ENCODE peak calls at places on chromosomes 3 and 15, in five cellular contexts. One of them, this sample, is unnamed.

GRCh38 chr15:82105458-82106205 is 59.8 kb upstream of the MEX3B start:
- DNase-seq in WTC11: peak; percentile 35
- DNase-seq in GM13976: no peak
- DNase-seq in thoracic aorta: no peak
- DNase-seq in fibroblast of mammary gland: peak; percentile 60
- DNase-seq in this sample: no peak

GRCh38 chr3:29064085-29064484 is 216.8 kb upstream of the RBMS3 start:
- DNase-seq in GM13976: no peak
- DNase-seq in WTC11: no peak
- DNase-seq in thoracic aorta: no peak
- DNase-seq in fibroblast of mammary gland: peak; percentile 31
- DNase-seq in this sample: no peak

GRCh38 chr3:158802399-158803023 is 657 bp downstream of the MFSD1 start:
- DNase-seq in fibroblast of mammary gland: peak; percentile 21
- DNase-seq in GM13976: no peak
- DNase-seq in WTC11: no peak
- DNase-seq in thoracic aorta: no peak
- DNase-seq in this sample: peak; percentile 32

GRCh38 chr3:4744405-4745239 is 234.6 kb upstream of the BHLHE40 start:
- DNase-seq in thoracic aorta: no peak
- DNase-seq in WTC11: no peak
- DNase-seq in GM13976: no peak
- DNase-seq in fibroblast of mammary gland: peak; percentile 65
- DNase-seq in this sample: no peak

GRCh38 chr3:29468150-29468549 is 187.3 kb downstream of the RBMS3 start:
- DNase-seq in thoracic aorta: no peak
- DNase-seq in GM13976: no peak
- DNase-seq in WTC11: no peak
- DNase-seq in fibroblast of mammary gland: no peak
- DNase-seq in this sample: no peak

GRCh38 chr3:157436583-157437300 is at the start of gene PTX3:
- DNase-seq in thoracic aorta: no peak
- DNase-seq in WTC11: peak; percentile 11
- DNase-seq in fibroblast of mammary gland: peak; percentile 96
- DNase-seq in GM13976: no peak
- DNase-seq in this sample: peak; percentile 15

GRCh38 chr15:57477736-57478522 is 101.6 kb downstream of the CGNL1 start:
- DNase-seq in thoracic aorta: no peak
- DNase-seq in fibroblast of mammary gland: no peak
- DNase-seq in WTC11: no peak
- DNase-seq in GM13976: no peak
- DNase-seq in this sample: no peak

GRCh38 chr3:10169000-10169496 is 4.3 kb downstream of the IRAK2 start:
- DNase-seq in fibroblast of mammary gland: no peak
- DNase-seq in thoracic aorta: no peak
- DNase-seq in WTC11: no peak
- DNase-seq in GM13976: no peak
- DNase-seq in this sample: no peak

GRCh38 chr3:195226900-195227447 is 44.0 kb downstream of the XXYLT1 start:
- DNase-seq in GM13976: no peak
- DNase-seq in fibroblast of mammary gland: no peak
- DNase-seq in thoracic aorta: no peak
- DNase-seq in WTC11: no peak
- DNase-seq in this sample: peak; percentile 40

GRCh38 chr3:102053375-102053989 is 204.2 kb downstream of the NFKBIZ start:
- DNase-seq in fibroblast of mammary gland: peak; percentile 71
- DNase-seq in WTC11: no peak
- DNase-seq in GM13976: no peak
- DNase-seq in thoracic aorta: no peak
- DNase-seq in this sample: no peak

GRCh38 chr3:69948246-69948862 is 51.2 kb upstream of the SAMMSON start:
- DNase-seq in fibroblast of mammary gland: peak; percentile 59
- DNase-seq in GM13976: no peak
- DNase-seq in thoracic aorta: no peak
- DNase-seq in WTC11: no peak
- DNase-seq in this sample: peak; percentile 10

GRCh38 chr15:56244811-56245576 is 1.3 kb upstream of the RFX7 start:
- DNase-seq in fibroblast of mammary gland: no peak
- DNase-seq in GM13976: peak; percentile 38
- DNase-seq in thoracic aorta: no peak
- DNase-seq in WTC11: no peak
- DNase-seq in this sample: peak; percentile 51

GRCh38 chr15:38589502-38589901 is 24.9 kb upstream of the RASGRP1 start:
- DNase-seq in thoracic aorta: no peak
- DNase-seq in WTC11: no peak
- DNase-seq in fibroblast of mammary gland: peak; percentile 85
- DNase-seq in GM13976: no peak
- DNase-seq in this sample: no peak

GRCh38 chr3:187292186-187292585 is 649 bp upstream of the MASP1 start:
- DNase-seq in GM13976: no peak
- DNase-seq in fibroblast of mammary gland: no peak
- DNase-seq in WTC11: no peak
- DNase-seq in thoracic aorta: no peak
- DNase-seq in this sample: no peak

GRCh38 chr3:102531686-102532085 is 96.9 kb downstream of the ZPLD1 start:
- DNase-seq in fibroblast of mammary gland: no peak
- DNase-seq in GM13976: no peak
- DNase-seq in WTC11: no peak
- DNase-seq in thoracic aorta: no peak
- DNase-seq in this sample: no peak

GRCh38 chr15:51366071-51366470 is 24.6 kb downstream of the GLDN start:
- DNase-seq in fibroblast of mammary gland: no peak
- DNase-seq in WTC11: no peak
- DNase-seq in GM13976: no peak
- DNase-seq in thoracic aorta: no peak
- DNase-seq in this sample: no peak

GRCh38 chr15:68806220-68807105 is 14.2 kb downstream of the ANP32A start:
- DNase-seq in GM13976: no peak
- DNase-seq in WTC11: no peak
- DNase-seq in fibroblast of mammary gland: no peak
- DNase-seq in thoracic aorta: no peak
- DNase-seq in this sample: no peak

GRCh38 chr3:61940241-61940640 is 378.9 kb downstream of the PTPRG start:
- DNase-seq in thoracic aorta: no peak
- DNase-seq in fibroblast of mammary gland: no peak
- DNase-seq in WTC11: no peak
- DNase-seq in GM13976: no peak
- DNase-seq in this sample: no peak

GRCh38 chr3:187027531-187027936 is 97.2 kb downstream of the ST6GAL1 start:
- DNase-seq in WTC11: no peak
- DNase-seq in thoracic aorta: no peak
- DNase-seq in GM13976: no peak
- DNase-seq in fibroblast of mammary gland: no peak
- DNase-seq in this sample: no peak

GRCh38 chr3:99625643-99626414 is 12.6 kb upstream of the COL8A1 start:
- DNase-seq in WTC11: no peak
- DNase-seq in thoracic aorta: no peak
- DNase-seq in fibroblast of mammary gland: peak; percentile 80
- DNase-seq in GM13976: no peak
- DNase-seq in this sample: no peak

GRCh38 chr3:14773691-14774128 is 45.1 kb upstream of the FGD5 start:
- DNase-seq in WTC11: peak; percentile 11
- DNase-seq in GM13976: no peak
- DNase-seq in fibroblast of mammary gland: no peak
- DNase-seq in thoracic aorta: no peak
- DNase-seq in this sample: no peak

GRCh38 chr3:2484162-2485026 is 385.7 kb downstream of the CNTN4 start:
- DNase-seq in GM13976: no peak
- DNase-seq in fibroblast of mammary gland: no peak
- DNase-seq in thoracic aorta: no peak
- DNase-seq in WTC11: no peak
- DNase-seq in this sample: no peak

GRCh38 chr3:111712294-111713180 is 117.4 kb upstream of the ZBED2 start:
- DNase-seq in GM13976: no peak
- DNase-seq in fibroblast of mammary gland: peak; percentile 44
- DNase-seq in thoracic aorta: no peak
- DNase-seq in WTC11: no peak
- DNase-seq in this sample: no peak

GRCh38 chr3:137737208-137737607 is 26.9 kb upstream of the SOX14 start:
- DNase-seq in GM13976: no peak
- DNase-seq in thoracic aorta: no peak
- DNase-seq in WTC11: no peak
- DNase-seq in fibroblast of mammary gland: no peak
- DNase-seq in this sample: no peak

GRCh38 chr15:92316586-92317295 is 76.9 kb upstream of the ST8SIA2 start:
- DNase-seq in WTC11: no peak
- DNase-seq in thoracic aorta: no peak
- DNase-seq in GM13976: no peak
- DNase-seq in fibroblast of mammary gland: no peak
- DNase-seq in this sample: no peak

GRCh38 chr15:92315144-92315543 is 78.5 kb upstream of the ST8SIA2 start:
- DNase-seq in fibroblast of mammary gland: no peak
- DNase-seq in GM13976: no peak
- DNase-seq in thoracic aorta: no peak
- DNase-seq in WTC11: no peak
- DNase-seq in this sample: no peak

GRCh38 chr15:92315595-92316211 is 78.0 kb upstream of the ST8SIA2 start:
- DNase-seq in thoracic aorta: no peak
- DNase-seq in fibroblast of mammary gland: no peak
- DNase-seq in GM13976: no peak
- DNase-seq in WTC11: no peak
- DNase-seq in this sample: no peak
- TF ChIP-seq CTCF in thoracic aorta: no peak
- TF ChIP-seq CTCF in fibroblast of mammary gland: no peak
- TF ChIP-seq CTCF in GM13976: no peak
- TF ChIP-seq CTCF in WTC11: no peak
- TF ChIP-seq CTCF in this sample: no peak

GRCh38 chr3:40869939-40870338 is 329.4 kb upstream of the CTNNB1 start:
- DNase-seq in GM13976: no peak
- DNase-seq in WTC11: peak; percentile 31
- DNase-seq in fibroblast of mammary gland: no peak
- DNase-seq in thoracic aorta: no peak
- DNase-seq in this sample: no peak
- TF ChIP-seq CTCF in GM13976: no peak
- TF ChIP-seq CTCF in WTC11: no peak
- TF ChIP-seq CTCF in fibroblast of mammary gland: no peak
- TF ChIP-seq CTCF in thoracic aorta: no peak
- TF ChIP-seq CTCF in this sample: peak; percentile 2

GRCh38 chr3:100708989-100709839 is at the start of gene TFG:
- DNase-seq in GM13976: peak; percentile 98
- DNase-seq in fibroblast of mammary gland: peak; percentile 99
- DNase-seq in WTC11: peak; percentile 93
- DNase-seq in thoracic aorta: peak; percentile 87
- DNase-seq in this sample: peak; percentile 98

GRCh38 chr3:100706365-100706764 is 2.9 kb upstream of the TFG start:
- DNase-seq in fibroblast of mammary gland: peak; percentile 20
- DNase-seq in WTC11: no peak
- DNase-seq in GM13976: no peak
- DNase-seq in thoracic aorta: no peak
- DNase-seq in this sample: no peak

GRCh38 chr3:100708644-100708988 is 678 bp upstream of the TFG start:
- DNase-seq in thoracic aorta: no peak
- DNase-seq in WTC11: no peak
- DNase-seq in GM13976: no peak
- DNase-seq in fibroblast of mammary gland: no peak
- DNase-seq in this sample: no peak

GRCh38 chr3:100710355-100711198 is 1.3 kb downstream of the TFG start:
- DNase-seq in fibroblast of mammary gland: peak; percentile 75
- DNase-seq in thoracic aorta: no peak
- DNase-seq in WTC11: no peak
- DNase-seq in GM13976: peak; percentile 69
- DNase-seq in this sample: peak; percentile 70

DNA sequence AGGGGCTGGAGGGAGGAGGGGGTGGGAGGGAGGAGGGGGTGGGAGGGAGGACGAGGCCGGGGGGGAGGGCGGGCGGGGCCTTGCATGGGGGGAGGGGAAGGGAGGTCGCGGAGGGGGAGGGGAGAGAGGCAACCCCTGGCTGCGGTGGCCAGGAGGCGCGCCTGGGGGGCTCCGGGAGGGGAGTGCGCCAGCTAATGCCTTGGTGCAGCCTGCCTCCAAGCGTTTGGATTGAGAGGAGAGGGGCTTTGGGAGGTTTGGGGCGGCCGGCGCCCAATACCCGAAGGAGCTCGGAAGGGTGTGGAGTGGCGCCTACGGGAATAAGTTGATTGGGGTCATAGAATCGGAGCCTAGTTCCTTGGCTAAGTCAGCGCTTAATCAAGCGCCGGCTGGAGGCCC is 544 bp downstream of the TFG start:
- DNase-seq in GM13976: peak; percentile 38
- DNase-seq in WTC11: peak; percentile 64
- DNase-seq in thoracic aorta: no peak
- DNase-seq in fibroblast of mammary gland: peak; percentile 37
- DNase-seq in this sample: peak; percentile 24
- TF ChIP-seq CTCF in GM13976: no peak
- TF ChIP-seq CTCF in WTC11: no peak
- TF ChIP-seq CTCF in thoracic aorta: no peak
- TF ChIP-seq CTCF in fibroblast of mammary gland: no peak
- TF ChIP-seq CTCF in this sample: no peak

GRCh38 chr3:124617177-124617576 is 113.1 kb upstream of the UMPS start:
- DNase-seq in GM13976: no peak
- DNase-seq in WTC11: no peak
- DNase-seq in fibroblast of mammary gland: no peak
- DNase-seq in thoracic aorta: no peak
- DNase-seq in this sample: no peak

GRCh38 chr3:124625084-124625483 is 105.2 kb upstream of the UMPS start:
- DNase-seq in GM13976: no peak
- DNase-seq in thoracic aorta: no peak
- DNase-seq in fibroblast of mammary gland: no peak
- DNase-seq in WTC11: no peak
- DNase-seq in this sample: no peak

GRCh38 chr3:124619887-124620599 is 110.2 kb upstream of the UMPS start:
- DNase-seq in WTC11: no peak
- DNase-seq in fibroblast of mammary gland: no peak
- DNase-seq in thoracic aorta: no peak
- DNase-seq in GM13976: no peak
- DNase-seq in this sample: no peak

GRCh38 chr3:124621498-124621897 is 108.8 kb upstream of the UMPS start:
- DNase-seq in WTC11: no peak
- DNase-seq in fibroblast of mammary gland: no peak
- DNase-seq in GM13976: no peak
- DNase-seq in thoracic aorta: no peak
- DNase-seq in this sample: no peak

GRCh38 chr3:124620600-124621063 is 109.6 kb upstream of the UMPS start:
- DNase-seq in GM13976: peak; percentile 36
- DNase-seq in thoracic aorta: no peak
- DNase-seq in fibroblast of mammary gland: peak; percentile 33
- DNase-seq in WTC11: no peak
- DNase-seq in this sample: peak; percentile 49
- TF ChIP-seq CTCF in GM13976: peak; percentile 16
- TF ChIP-seq CTCF in thoracic aorta: no peak
- TF ChIP-seq CTCF in fibroblast of mammary gland: no peak
- TF ChIP-seq CTCF in WTC11: no peak
- TF ChIP-seq CTCF in this sample: peak; percentile 19

GRCh38 chr3:129525341-129525968 is 3.0 kb upstream of the RHO start:
- DNase-seq in thoracic aorta: no peak
- DNase-seq in fibroblast of mammary gland: peak; percentile 75
- DNase-seq in WTC11: no peak
- DNase-seq in GM13976: no peak
- DNase-seq in this sample: no peak
- TF ChIP-seq CTCF in thoracic aorta: no peak
- TF ChIP-seq CTCF in fibroblast of mammary gland: no peak
- TF ChIP-seq CTCF in WTC11: no peak
- TF ChIP-seq CTCF in GM13976: no peak
- TF ChIP-seq CTCF in this sample: no peak

GRCh38 chr3:172329070-172329469 is 119.2 kb downstream of the GHSR start:
- DNase-seq in fibroblast of mammary gland: no peak
- DNase-seq in WTC11: no peak
- DNase-seq in thoracic aorta: no peak
- DNase-seq in GM13976: no peak
- DNase-seq in this sample: no peak
- TF ChIP-seq CTCF in fibroblast of mammary gland: no peak
- TF ChIP-seq CTCF in WTC11: no peak
- TF ChIP-seq CTCF in thoracic aorta: no peak
- TF ChIP-seq CTCF in GM13976: no peak
- TF ChIP-seq CTCF in this sample: no peak